ENCODE peak calls at places on chromosomes 5 and 9, in five cellular contexts. One of them, this sample, is unnamed.

GRCh38 chr5:96381526-96381925 is 51.5 kb downstream of the PCSK1 start:
- DNase-seq in T-helper 17 cell: no peak
- DNase-seq in H7: no peak
- DNase-seq in stimulated activated CD8-positive, alpha-beta memory T cell treated with anti-CD3 and anti-CD28 coated beads, Interleukin-4, amount 100 ng/mL, for 4 hours: no peak
- DNase-seq in right atrium auricular region: no peak
- DNase-seq in this sample: no peak

GRCh38 chr9:74770508-74771261 is 117.0 kb downstream of the TRPM6 start:
- DNase-seq in T-helper 17 cell: peak; percentile 31
- DNase-seq in H7: peak; percentile 84
- DNase-seq in stimulated activated CD8-positive, alpha-beta memory T cell treated with anti-CD3 and anti-CD28 coated beads, Interleukin-4, amount 100 ng/mL, for 4 hours: no peak
- DNase-seq in right atrium auricular region: no peak
- DNase-seq in this sample: no peak

GRCh38 chr9:86073839-86074238 is 25.5 kb downstream of the GOLM1 start:
- DNase-seq in T-helper 17 cell: no peak
- DNase-seq in H7: no peak
- DNase-seq in stimulated activated CD8-positive, alpha-beta memory T cell treated with anti-CD3 and anti-CD28 coated beads, Interleukin-4, amount 100 ng/mL, for 4 hours: no peak
- DNase-seq in right atrium auricular region: no peak
- DNase-seq in this sample: no peak

GRCh38 chr5:140025736-140026135 is 17.4 kb downstream of the NRG2 start:
- DNase-seq in T-helper 17 cell: no peak
- DNase-seq in H7: no peak
- DNase-seq in stimulated activated CD8-positive, alpha-beta memory T cell treated with anti-CD3 and anti-CD28 coated beads, Interleukin-4, amount 100 ng/mL, for 4 hours: no peak
- DNase-seq in right atrium auricular region: no peak
- DNase-seq in this sample: no peak

GRCh38 chr5:152701305-152701704 is 296.2 kb upstream of the NMUR2 start:
- DNase-seq in T-helper 17 cell: no peak
- DNase-seq in H7: no peak
- DNase-seq in stimulated activated CD8-positive, alpha-beta memory T cell treated with anti-CD3 and anti-CD28 coated beads, Interleukin-4, amount 100 ng/mL, for 4 hours: no peak
- DNase-seq in right atrium auricular region: no peak
- DNase-seq in this sample: no peak

GRCh38 chr5:65326912-65327311 is 154.8 kb downstream of the ADAMTS6 start:
- DNase-seq in T-helper 17 cell: no peak
- DNase-seq in H7: no peak
- DNase-seq in stimulated activated CD8-positive, alpha-beta memory T cell treated with anti-CD3 and anti-CD28 coated beads, Interleukin-4, amount 100 ng/mL, for 4 hours: no peak
- DNase-seq in right atrium auricular region: no peak
- DNase-seq in this sample: no peak

GRCh38 chr9:128335914-128336313 is 4.4 kb upstream of the SLC27A4 start:
- DNase-seq in T-helper 17 cell: no peak
- DNase-seq in H7: no peak
- DNase-seq in stimulated activated CD8-positive, alpha-beta memory T cell treated with anti-CD3 and anti-CD28 coated beads, Interleukin-4, amount 100 ng/mL, for 4 hours: no peak
- DNase-seq in right atrium auricular region: no peak
- DNase-seq in this sample: no peak

GRCh38 chr5:55226027-55226933 is 835 bp downstream of the MCIDAS start:
- DNase-seq in T-helper 17 cell: no peak
- DNase-seq in H7: peak; percentile 92
- DNase-seq in stimulated activated CD8-positive, alpha-beta memory T cell treated with anti-CD3 and anti-CD28 coated beads, Interleukin-4, amount 100 ng/mL, for 4 hours: no peak
- DNase-seq in right atrium auricular region: no peak
- DNase-seq in this sample: no peak

GRCh38 chr9:85276743-85277142 is 465.0 kb downstream of the AGTPBP1 start:
- DNase-seq in T-helper 17 cell: no peak
- DNase-seq in H7: no peak
- DNase-seq in stimulated activated CD8-positive, alpha-beta memory T cell treated with anti-CD3 and anti-CD28 coated beads, Interleukin-4, amount 100 ng/mL, for 4 hours: no peak
- DNase-seq in right atrium auricular region: no peak
- DNase-seq in this sample: no peak

GRCh38 chr5:137714931-137715330 is 21.0 kb downstream of the KLHL3 start:
- DNase-seq in T-helper 17 cell: no peak
- DNase-seq in H7: no peak
- DNase-seq in stimulated activated CD8-positive, alpha-beta memory T cell treated with anti-CD3 and anti-CD28 coated beads, Interleukin-4, amount 100 ng/mL, for 4 hours: no peak
- DNase-seq in right atrium auricular region: no peak
- DNase-seq in this sample: no peak

GRCh38 chr5:172283020-172283861 is at the start of gene UBTD2:
- DNase-seq in T-helper 17 cell: peak; percentile 70
- DNase-seq in H7: peak; percentile 95
- DNase-seq in stimulated activated CD8-positive, alpha-beta memory T cell treated with anti-CD3 and anti-CD28 coated beads, Interleukin-4, amount 100 ng/mL, for 4 hours: peak; percentile 38
- DNase-seq in right atrium auricular region: peak; percentile 68
- DNase-seq in this sample: peak; percentile 85

GRCh38 chr5:79430196-79430595 is 83.7 kb downstream of the HOMER1 start:
- DNase-seq in T-helper 17 cell: no peak
- DNase-seq in H7: no peak
- DNase-seq in stimulated activated CD8-positive, alpha-beta memory T cell treated with anti-CD3 and anti-CD28 coated beads, Interleukin-4, amount 100 ng/mL, for 4 hours: no peak
- DNase-seq in right atrium auricular region: no peak
- DNase-seq in this sample: no peak

GRCh38 chr9:133135193-133135745 is 14.2 kb upstream of the RALGDS start:
- DNase-seq in T-helper 17 cell: no peak
- DNase-seq in H7: no peak
- DNase-seq in stimulated activated CD8-positive, alpha-beta memory T cell treated with anti-CD3 and anti-CD28 coated beads, Interleukin-4, amount 100 ng/mL, for 4 hours: no peak
- DNase-seq in right atrium auricular region: peak; percentile 78
- DNase-seq in this sample: no peak

GRCh38 chr5:38607396-38607795 is 51.0 kb upstream of the LIFR start:
- DNase-seq in T-helper 17 cell: no peak
- DNase-seq in H7: no peak
- DNase-seq in stimulated activated CD8-positive, alpha-beta memory T cell treated with anti-CD3 and anti-CD28 coated beads, Interleukin-4, amount 100 ng/mL, for 4 hours: no peak
- DNase-seq in right atrium auricular region: no peak
- DNase-seq in this sample: no peak

GRCh38 chr9:114409103-114409780 is 21.5 kb upstream of the AKNA start:
- DNase-seq in T-helper 17 cell: no peak
- DNase-seq in H7: no peak
- DNase-seq in stimulated activated CD8-positive, alpha-beta memory T cell treated with anti-CD3 and anti-CD28 coated beads, Interleukin-4, amount 100 ng/mL, for 4 hours: no peak
- DNase-seq in right atrium auricular region: no peak
- DNase-seq in this sample: no peak

GRCh38 chr5:78501411-78502338 is 141.3 kb downstream of the SCAMP1 start:
- DNase-seq in T-helper 17 cell: no peak
- DNase-seq in H7: no peak
- DNase-seq in stimulated activated CD8-positive, alpha-beta memory T cell treated with anti-CD3 and anti-CD28 coated beads, Interleukin-4, amount 100 ng/mL, for 4 hours: no peak
- DNase-seq in right atrium auricular region: no peak
- DNase-seq in this sample: no peak

GRCh38 chr5:57710126-57710525 is 227.5 kb upstream of the ACTBL2 start:
- DNase-seq in T-helper 17 cell: no peak
- DNase-seq in H7: no peak
- DNase-seq in stimulated activated CD8-positive, alpha-beta memory T cell treated with anti-CD3 and anti-CD28 coated beads, Interleukin-4, amount 100 ng/mL, for 4 hours: no peak
- DNase-seq in right atrium auricular region: no peak
- DNase-seq in this sample: no peak